ENCODE peak calls at places on chromosomes 4 and X, in nine cellular contexts. R is transverse colon; G is BJ; J is NCI-H1930; Y is GM04504; A is RWPE1; Q is EH; B is effector CD4-positive, alpha-beta T cell; V is aorta. C is an unnamed sample.
A peak's percentile ranks its signal among the peaks of the same experiment; 100 is the strongest.

GRCh38 chr4:143202824-143203223 is 18.1 kb downstream of the USP38 start:
- DNase-seq in A (no peak), Q (peak; percentile 32), G (no peak), Y (no peak), J (no peak), R (no peak), B (no peak), V (no peak), C (no peak)

GRCh38 chr4:4763815-4764202 is 95.7 kb upstream of the MSX1 start:
- DNase-seq in V (no peak), A (no peak), G (no peak), R (no peak), B (no peak), Y (no peak), J (no peak), Q (peak; percentile 54), C (no peak)

GRCh38 chrX:80879143-80879542 is 69.5 kb upstream of the BRWD3 start:
- DNase-seq in Q (peak; percentile 1), Y (no peak), B (no peak), J (peak; percentile 11), A (no peak), G (no peak), V (no peak), R (no peak), C (no peak)

GRCh38 chrX:11380187-11380586 is 87.0 kb downstream of the AMELX start:
- DNase-seq in A (no peak), J (no peak), V (no peak), G (no peak), Q (peak; percentile 33), Y (peak; percentile 16), R (no peak), B (no peak), C (no peak)

GRCh38 chrX:74422576-74423288 is 1.4 kb downstream of the SLC16A2 start:
- DNase-seq in J (no peak), V (peak; percentile 88), B (no peak), Y (peak; percentile 33), G (no peak), R (peak; percentile 35), Q (peak; percentile 73), A (peak; percentile 38), C (no peak)

GRCh38 chr4:24433515-24434192 is 150.7 kb downstream of the DHX15 start:
- DNase-seq in V (no peak), B (no peak), Q (no peak), J (no peak), G (no peak), Y (no peak), A (no peak), R (no peak), C (no peak)

GRCh38 chr4:129167640-129168260 is 71.8 kb downstream of the C4orf33 start:
- DNase-seq in V (no peak), A (no peak), J (no peak), Q (no peak), G (no peak), B (no peak), Y (no peak), R (no peak), C (no peak)

GRCh38 chr4:98204236-98204553 is 57.0 kb upstream of the RAP1GDS1 start:
- DNase-seq in B (no peak), Y (no peak), Q (no peak), J (no peak), R (no peak), G (no peak), V (no peak), A (no peak), C (no peak)

GRCh38 chr4:6592804-6593563 is 18.0 kb downstream of the MAN2B2 start:
- DNase-seq in G (no peak), R (no peak), B (no peak), J (no peak), Q (no peak), V (no peak), A (no peak), Y (no peak), C (no peak)

GRCh38 chrX:80285131-80285773 is 135.0 kb upstream of the TENT5D start:
- DNase-seq in Q (peak; percentile 0), A (no peak), J (no peak), Y (peak; percentile 3), G (no peak), R (peak; percentile 13), V (no peak), B (no peak), C (peak; percentile 16)

GRCh38 chrX:77742788-77743476 is 43.1 kb downstream of the ATRX start:
- DNase-seq in Y (peak; percentile 8), A (no peak), R (no peak), G (no peak), V (no peak), B (no peak), Q (peak; percentile 8), J (no peak), C (no peak)

GRCh38 chrX:145502670-145503069 is 255.4 kb downstream of the SPANXN1 start:
- DNase-seq in Y (no peak), Q (no peak), J (no peak), R (no peak), V (no peak), A (no peak), B (no peak), G (no peak), C (no peak)

GRCh38 chrX:104330966-104331365 is 76.2 kb upstream of the ESX1 start:
- DNase-seq in R (no peak), J (no peak), A (peak; percentile 42), Q (peak; percentile 83), G (no peak), B (no peak), Y (no peak), V (no peak), C (peak; percentile 66)

C was measured in SW480.